ENCODE peak calls at places on chromosome 21, in seven cellular contexts. K is KG1; F is CMK; H is activated naive CD8-positive, alpha-beta T cell treated with anti-CD3 and anti-CD28 coated beads, Interleukin-2, amount 50 U/mL, for 24 hours; R is stimulated activated CD8-positive, alpha-beta memory T cell treated with anti-CD3 and anti-CD28 coated beads, Interleukin-4, amount 100 ng/mL, for 1 hour; Q is activated CD4-positive, alpha-beta T cell treated with anti-CD3 and anti-CD28 coated beads for 24 hours; U is upper lobe of right lung. N is an unnamed sample.

GRCh38 chr21:32155226-32155625 is 123.6 kb downstream of the MIS18A start:
- DNase-seq in K (no peak), F (no peak), H (no peak), R (no peak), Q (no peak), U (no peak), N (no peak)

GRCh38 chr21:20086508-20086907 is 911.7 kb upstream of the NCAM2 start:
- DNase-seq in K (no peak), F (peak), H (no peak), R (no peak), Q (no peak), U (no peak), N (no peak)

GRCh38 chr21:38925923-38926322 is 120.2 kb downstream of the ETS2 start:
- DNase-seq in K (peak), F (peak), H (no peak), R (no peak), Q (no peak), U (peak), N (no peak)

GRCh38 chr21:45816794-45817193 is 164.8 kb upstream of the COL6A1 start:
- DNase-seq in K (no peak), F (no peak), H (no peak), R (no peak), Q (no peak), U (no peak), N (no peak)

GRCh38 chr21:41932191-41932575 is 21.6 kb downstream of the C2CD2 start:
- DNase-seq in K (no peak), F (no peak), H (no peak), R (no peak), Q (no peak), U (no peak), N (no peak)

GRCh38 chr21:35145626-35146236 is 96.6 kb upstream of the RUNX1 start:
- DNase-seq in K (no peak), F (no peak), H (no peak), R (no peak), Q (no peak), U (no peak), N (peak)

GRCh38 chr21:41658321-41658720 is 108.5 kb downstream of the RIPK4 start:
- DNase-seq in K (no peak), F (no peak), H (no peak), R (no peak), Q (no peak), U (no peak), N (no peak)

GRCh38 chr21:42312626-42313104 is 2.5 kb downstream of the TFF3 start:
- DNase-seq in K (no peak), F (no peak), H (no peak), R (no peak), Q (no peak), U (no peak), N (no peak)

GRCh38 chr21:42062543-42063022 is 8.5 kb upstream of the UMODL1 start:
- DNase-seq in K (peak), F (no peak), H (peak), R (peak), Q (peak), U (peak), N (no peak)

GRCh38 chr21:32359719-32360260 is 33.0 kb downstream of the URB1 start:
- DNase-seq in K (no peak), F (no peak), H (no peak), R (no peak), Q (no peak), U (no peak), N (no peak)

GRCh38 chr21:42098957-42099547 is 27.9 kb downstream of the UMODL1 start:
- DNase-seq in K (no peak), F (no peak), H (no peak), R (no peak), Q (no peak), U (no peak), N (no peak)

GRCh38 chr21:46202592-46203202 is 18.4 kb upstream of the SPATC1L start:
- DNase-seq in K (no peak), F (no peak), H (no peak), R (no peak), Q (no peak), U (peak), N (no peak)

GRCh38 chr21:38388684-38389676 is 109.3 kb downstream of the ERG start:
- DNase-seq in K (no peak), F (no peak), H (no peak), R (no peak), Q (no peak), U (no peak), N (no peak)

GRCh38 chr21:39314155-39315027 is 959 bp upstream of the BRWD1 start:
- DNase-seq in K (peak), F (no peak), H (peak), R (peak), Q (peak), U (no peak), N (no peak)

GRCh38 chr21:41928621-41929220 is 25.1 kb downstream of the C2CD2 start:
- DNase-seq in K (no peak), F (peak), H (no peak), R (no peak), Q (no peak), U (no peak), N (no peak)

GRCh38 chr21:45169001-45169400 is 94.6 kb downstream of the ADARB1 start:
- DNase-seq in K (no peak), F (no peak), H (no peak), R (no peak), Q (no peak), U (no peak), N (no peak)

GRCh38 chr21:21156919-21157318 is 158.7 kb downstream of the NCAM2 start:
- DNase-seq in K (no peak), F (no peak), H (no peak), R (no peak), Q (no peak), U (no peak), N (no peak)